ENCODE peak calls at places on chromosomes 12 and 14, in four cellular contexts. One of them, this sample, is unnamed.

GRCh38 chr12:25675808-25676207 is 122.7 kb upstream of the LMNTD1 start:
- DNase-seq in skeletal muscle cell: no peak
- DNase-seq in NB4: no peak
- DNase-seq in astrocyte of the spinal cord: peak
- DNase-seq in this sample: peak

GRCh38 chr12:4323400-4323799 is 2.4 kb downstream of the TIGAR start:
- DNase-seq in skeletal muscle cell: no peak
- DNase-seq in NB4: no peak
- DNase-seq in astrocyte of the spinal cord: no peak
- DNase-seq in this sample: no peak

GRCh38 chr14:32697114-32697513 is 241.6 kb upstream of the NPAS3 start:
- DNase-seq in skeletal muscle cell: no peak
- DNase-seq in NB4: no peak
- DNase-seq in astrocyte of the spinal cord: no peak
- DNase-seq in this sample: no peak

GRCh38 chr12:25119020-25119419 is 75.9 kb downstream of the DNAI7 start:
- DNase-seq in skeletal muscle cell: no peak
- DNase-seq in NB4: no peak
- DNase-seq in astrocyte of the spinal cord: no peak
- DNase-seq in this sample: no peak

GRCh38 chr14:80781968-80782367 is 159.6 kb downstream of the CEP128 start:
- DNase-seq in skeletal muscle cell: no peak
- DNase-seq in NB4: no peak
- DNase-seq in astrocyte of the spinal cord: peak
- DNase-seq in this sample: no peak

GRCh38 chr12:65529771-65530435 is 251.4 kb downstream of the MSRB3 start:
- DNase-seq in skeletal muscle cell: no peak
- DNase-seq in NB4: no peak
- DNase-seq in astrocyte of the spinal cord: no peak
- DNase-seq in this sample: no peak

GRCh38 chr14:56196274-56196673 is 78.1 kb downstream of the PELI2 start:
- DNase-seq in skeletal muscle cell: peak
- DNase-seq in NB4: no peak
- DNase-seq in astrocyte of the spinal cord: peak
- DNase-seq in this sample: peak

GRCh38 chr12:49232940-49233841 is 31.7 kb upstream of the TUBA1C start:
- DNase-seq in skeletal muscle cell: no peak
- DNase-seq in NB4: peak
- DNase-seq in astrocyte of the spinal cord: peak
- DNase-seq in this sample: peak

GRCh38 chr12:53190108-53190729 is 9.5 kb upstream of the CSAD start:
- DNase-seq in skeletal muscle cell: peak
- DNase-seq in NB4: peak
- DNase-seq in astrocyte of the spinal cord: peak
- DNase-seq in this sample: peak

GRCh38 chr12:92928431-92928961 is 599 bp downstream of the EEA1 start:
- DNase-seq in skeletal muscle cell: no peak
- DNase-seq in NB4: peak
- DNase-seq in astrocyte of the spinal cord: no peak
- DNase-seq in this sample: no peak

GRCh38 chr12:122190842-122191668 is 8.1 kb downstream of the LRRC43 start:
- DNase-seq in skeletal muscle cell: no peak
- DNase-seq in NB4: peak
- DNase-seq in astrocyte of the spinal cord: peak
- DNase-seq in this sample: peak

GRCh38 chr14:24377126-24377525 is 9.1 kb downstream of the NFATC4 start:
- DNase-seq in skeletal muscle cell: no peak
- DNase-seq in NB4: peak
- DNase-seq in astrocyte of the spinal cord: no peak
- DNase-seq in this sample: no peak

GRCh38 chr14:61322011-61322798 is 826 bp downstream of the PRKCH start:
- DNase-seq in skeletal muscle cell: no peak
- DNase-seq in NB4: no peak
- DNase-seq in astrocyte of the spinal cord: no peak
- DNase-seq in this sample: no peak

GRCh38 chr12:109557200-109557599 is 16.1 kb downstream of the MMAB start:
- DNase-seq in skeletal muscle cell: no peak
- DNase-seq in NB4: no peak
- DNase-seq in astrocyte of the spinal cord: no peak
- DNase-seq in this sample: no peak

GRCh38 chr14:32724864-32725550 is 213.7 kb upstream of the NPAS3 start:
- DNase-seq in skeletal muscle cell: peak
- DNase-seq in NB4: no peak
- DNase-seq in astrocyte of the spinal cord: peak
- DNase-seq in this sample: peak

GRCh38 chr14:68282479-68283377 is 463.1 kb downstream of the RAD51B start:
- DNase-seq in skeletal muscle cell: no peak
- DNase-seq in NB4: no peak
- DNase-seq in astrocyte of the spinal cord: no peak
- DNase-seq in this sample: no peak

GRCh38 chr12:81705586-81705985 is 53.6 kb downstream of the PPFIA2 start:
- DNase-seq in skeletal muscle cell: no peak
- DNase-seq in NB4: no peak
- DNase-seq in astrocyte of the spinal cord: no peak
- DNase-seq in this sample: no peak

GRCh38 chr14:28751467-28752058 is 15.0 kb upstream of the FOXG1 start:
- DNase-seq in skeletal muscle cell: no peak
- DNase-seq in NB4: peak
- DNase-seq in astrocyte of the spinal cord: peak
- DNase-seq in this sample: peak

GRCh38 chr12:43444940-43445564 is 107.0 kb downstream of the ADAMTS20 start:
- DNase-seq in skeletal muscle cell: peak
- DNase-seq in NB4: peak
- DNase-seq in astrocyte of the spinal cord: peak
- DNase-seq in this sample: peak

GRCh38 chr14:98599082-98599481 is 672.9 kb downstream of the BCL11B start:
- DNase-seq in skeletal muscle cell: no peak
- DNase-seq in NB4: no peak
- DNase-seq in astrocyte of the spinal cord: no peak
- DNase-seq in this sample: no peak

GRCh38 chr12:12870454-12870853 is 20.9 kb upstream of the GPRC5A start:
- DNase-seq in skeletal muscle cell: peak
- DNase-seq in NB4: no peak
- DNase-seq in astrocyte of the spinal cord: peak
- DNase-seq in this sample: peak

GRCh38 chr12:19577131-19577530 is 137.8 kb downstream of the AEBP2 start:
- DNase-seq in skeletal muscle cell: no peak
- DNase-seq in NB4: no peak
- DNase-seq in astrocyte of the spinal cord: no peak
- DNase-seq in this sample: no peak

GRCh38 chr12:65937181-65937641 is 112.9 kb downstream of the HMGA2 start:
- DNase-seq in skeletal muscle cell: no peak
- DNase-seq in NB4: no peak
- DNase-seq in astrocyte of the spinal cord: peak
- DNase-seq in this sample: peak

GRCh38 chr12:18864900-18865561 is 127.1 kb downstream of the CAPZA3 start:
- DNase-seq in skeletal muscle cell: peak
- DNase-seq in NB4: no peak
- DNase-seq in astrocyte of the spinal cord: peak
- DNase-seq in this sample: peak

GRCh38 chr12:123384318-123384993 is 524 bp downstream of the KMT5A start:
- DNase-seq in skeletal muscle cell: no peak
- DNase-seq in NB4: peak
- DNase-seq in astrocyte of the spinal cord: no peak
- DNase-seq in this sample: no peak

GRCh38 chr14:75969126-75969525 is 12.7 kb downstream of the TGFB3 start:
- DNase-seq in skeletal muscle cell: no peak
- DNase-seq in NB4: no peak
- DNase-seq in astrocyte of the spinal cord: no peak
- DNase-seq in this sample: no peak

GRCh38 chr14:55454264-55455151 is 14.1 kb upstream of the TBPL2 start:
- DNase-seq in skeletal muscle cell: peak
- DNase-seq in NB4: peak
- DNase-seq in astrocyte of the spinal cord: peak
- DNase-seq in this sample: peak

GRCh38 chr12:58034311-58034710 is 92.9 kb downstream of the ATP23 start:
- DNase-seq in skeletal muscle cell: no peak
- DNase-seq in NB4: no peak
- DNase-seq in astrocyte of the spinal cord: no peak
- DNase-seq in this sample: no peak

GRCh38 chr14:32932921-32933622 is 5.6 kb upstream of the NPAS3 start:
- DNase-seq in skeletal muscle cell: no peak
- DNase-seq in NB4: no peak
- DNase-seq in astrocyte of the spinal cord: no peak
- DNase-seq in this sample: no peak

GRCh38 chr12:85872497-85873091 is 1.5 kb upstream of the NTS start:
- DNase-seq in skeletal muscle cell: peak
- DNase-seq in NB4: peak
- DNase-seq in astrocyte of the spinal cord: peak
- DNase-seq in this sample: peak

GRCh38 chr12:11580125-11580751 is 69.2 kb upstream of the ETV6 start:
- DNase-seq in skeletal muscle cell: peak
- DNase-seq in NB4: peak
- DNase-seq in astrocyte of the spinal cord: peak
- DNase-seq in this sample: peak

GRCh38 chr14:49853572-49854375 is 1.2 kb upstream of the NEMF start:
- DNase-seq in skeletal muscle cell: peak
- DNase-seq in NB4: peak
- DNase-seq in astrocyte of the spinal cord: peak
- DNase-seq in this sample: peak

GRCh38 chr14:67806228-67806627 is 10.2 kb downstream of the ZFYVE26 start:
- DNase-seq in skeletal muscle cell: no peak
- DNase-seq in NB4: peak
- DNase-seq in astrocyte of the spinal cord: no peak
- DNase-seq in this sample: peak

GRCh38 chr12:92945659-92946220 is 16.6 kb upstream of the EEA1 start:
- DNase-seq in skeletal muscle cell: no peak
- DNase-seq in NB4: no peak
- DNase-seq in astrocyte of the spinal cord: no peak
- DNase-seq in this sample: peak

GRCh38 chr14:64718762-64719161 is 14.5 kb downstream of the PLEKHG3 start:
- DNase-seq in skeletal muscle cell: no peak
- DNase-seq in NB4: no peak
- DNase-seq in astrocyte of the spinal cord: no peak
- DNase-seq in this sample: peak

GRCh38 chr12:30594509-30594908 is 101.2 kb downstream of the IPO8 start:
- DNase-seq in skeletal muscle cell: no peak
- DNase-seq in NB4: no peak
- DNase-seq in astrocyte of the spinal cord: peak
- DNase-seq in this sample: no peak

GRCh38 chr14:99322731-99323599 is 51.0 kb upstream of the BCL11B start:
- DNase-seq in skeletal muscle cell: no peak
- DNase-seq in NB4: no peak
- DNase-seq in astrocyte of the spinal cord: no peak
- DNase-seq in this sample: no peak

GRCh38 chr12:56127888-56128668 is at the start of gene ESYT1:
- DNase-seq in skeletal muscle cell: peak
- DNase-seq in NB4: peak
- DNase-seq in astrocyte of the spinal cord: peak
- DNase-seq in this sample: peak
- H3K4me3 ChIP-seq in skeletal muscle cell: peak
- H3K4me3 ChIP-seq in NB4: peak
- H3K4me3 ChIP-seq in astrocyte of the spinal cord: peak
- H3K4me3 ChIP-seq in this sample: peak

GRCh38 chr14:100341301-100342031 is 18.3 kb downstream of the SLC25A47 start:
- DNase-seq in skeletal muscle cell: peak
- DNase-seq in NB4: peak
- DNase-seq in astrocyte of the spinal cord: peak
- DNase-seq in this sample: peak

GRCh38 chr14:100340454-100340813 is 17.3 kb downstream of the SLC25A47 start:
- DNase-seq in skeletal muscle cell: no peak
- DNase-seq in NB4: no peak
- DNase-seq in astrocyte of the spinal cord: no peak
- DNase-seq in this sample: no peak

GRCh38 chr14:100339757-100340453 is 16.8 kb downstream of the SLC25A47 start:
- DNase-seq in skeletal muscle cell: no peak
- DNase-seq in NB4: no peak
- DNase-seq in astrocyte of the spinal cord: no peak
- DNase-seq in this sample: no peak

GRCh38 chr14:100345711-100346110 is 22.6 kb downstream of the SLC25A47 start:
- DNase-seq in skeletal muscle cell: no peak
- DNase-seq in NB4: no peak
- DNase-seq in astrocyte of the spinal cord: no peak
- DNase-seq in this sample: no peak

GRCh38 chr14:100342195-100342594 is 19.1 kb downstream of the SLC25A47 start:
- DNase-seq in skeletal muscle cell: no peak
- DNase-seq in NB4: no peak
- DNase-seq in astrocyte of the spinal cord: no peak
- DNase-seq in this sample: no peak
- H3K4me3 ChIP-seq in skeletal muscle cell: no peak
- H3K4me3 ChIP-seq in NB4: no peak
- H3K4me3 ChIP-seq in astrocyte of the spinal cord: no peak
- H3K4me3 ChIP-seq in this sample: no peak

GRCh38 chr12:131229426-131230339 is 276.0 kb downstream of the ADGRD1 start:
- DNase-seq in skeletal muscle cell: no peak
- DNase-seq in NB4: peak
- DNase-seq in astrocyte of the spinal cord: no peak
- DNase-seq in this sample: no peak
- H3K4me3 ChIP-seq in skeletal muscle cell: no peak
- H3K4me3 ChIP-seq in NB4: no peak
- H3K4me3 ChIP-seq in astrocyte of the spinal cord: no peak
- H3K4me3 ChIP-seq in this sample: no peak

GRCh38 chr14:100825691-100826331 is at the start of gene MEG3:
- DNase-seq in skeletal muscle cell: peak
- DNase-seq in NB4: no peak
- DNase-seq in astrocyte of the spinal cord: peak
- DNase-seq in this sample: peak

GRCh38 chr14:100827751-100828447 is 2.0 kb downstream of the MEG3 start:
- DNase-seq in skeletal muscle cell: peak
- DNase-seq in NB4: peak
- DNase-seq in astrocyte of the spinal cord: peak
- DNase-seq in this sample: peak

GRCh38 chr14:100828448-100828834 is 2.5 kb downstream of the MEG3 start:
- DNase-seq in skeletal muscle cell: no peak
- DNase-seq in NB4: no peak
- DNase-seq in astrocyte of the spinal cord: no peak
- DNase-seq in this sample: no peak

GRCh38 chr14:100826371-100827139 is 637 bp downstream of the MEG3 start:
- DNase-seq in skeletal muscle cell: no peak
- DNase-seq in NB4: no peak
- DNase-seq in astrocyte of the spinal cord: no peak
- DNase-seq in this sample: peak

GRCh38 chr14:100827140-100827517 is 1.2 kb downstream of the MEG3 start:
- DNase-seq in skeletal muscle cell: no peak
- DNase-seq in NB4: peak
- DNase-seq in astrocyte of the spinal cord: no peak
- DNase-seq in this sample: peak
- H3K4me3 ChIP-seq in skeletal muscle cell: peak
- H3K4me3 ChIP-seq in NB4: no peak
- H3K4me3 ChIP-seq in astrocyte of the spinal cord: peak
- H3K4me3 ChIP-seq in this sample: peak

This sample was measured in fibroblast of villous mesenchyme.